ENCODE peak calls at places on chromosomes 4 and X, in five cellular contexts. A, L, K, U and C are unnamed samples.

GRCh38 chr4:71541541-71541940 is 202.7 kb downstream of the SLC4A4 start:
- DNase-seq in A (no peak), L (no peak), K (no peak), U (no peak), C (no peak)

GRCh38 chr4:31275906-31276305 is 555.7 kb downstream of the PCDH7 start:
- DNase-seq in A (no peak), L (no peak), K (no peak), U (no peak), C (no peak)

GRCh38 chr4:181752516-181752915 is 490.7 kb upstream of the TENM3 start:
- DNase-seq in A (no peak), L (no peak), K (no peak), U (no peak), C (no peak)

GRCh38 chr4:8911311-8912088 is 39.9 kb upstream of the HMX1 start:
- DNase-seq in A (peak; percentile 20), L (peak; percentile 16), K (no peak), U (no peak), C (no peak)

GRCh38 chr4:169921237-169921636 is 105.0 kb downstream of the MFAP3L start:
- DNase-seq in A (no peak), L (no peak), K (no peak), U (no peak), C (no peak)

GRCh38 chr4:136935305-136935704 is 597.0 kb downstream of the PCDH18 start:
- DNase-seq in A (no peak), L (no peak), K (no peak), U (no peak), C (no peak)

GRCh38 chrX:125205918-125206665 is 113.6 kb upstream of the TEX13C start:
- DNase-seq in A (no peak), L (no peak), K (no peak), U (peak; percentile 46), C (peak; percentile 17)

GRCh38 chr4:138816883-138817282 is 198.7 kb upstream of the NOCT start:
- DNase-seq in A (no peak), L (no peak), K (no peak), U (no peak), C (no peak)

GRCh38 chr4:21470531-21470930 is 478.0 kb downstream of the KCNIP4 start:
- DNase-seq in A (peak; percentile 54), L (no peak), K (no peak), U (peak; percentile 72), C (peak; percentile 3)

GRCh38 chr4:139144161-139144859 is 32.7 kb downstream of the ELF2 start:
- DNase-seq in A (peak; percentile 21), L (peak; percentile 73), K (no peak), U (no peak), C (no peak)

GRCh38 chr4:75081561-75081960 is 148.6 kb downstream of the PARM1 start:
- DNase-seq in A (no peak), L (no peak), K (no peak), U (no peak), C (no peak)

GRCh38 chr4:68498413-68499007 is 51.2 kb downstream of the TMPRSS11E start:
- DNase-seq in A (peak; percentile 10), L (peak; percentile 32), K (peak; percentile 50), U (peak; percentile 36), C (peak; percentile 57)

GRCh38 chr4:8055206-8055605 is 103.4 kb downstream of the ABLIM2 start:
- DNase-seq in A (no peak), L (no peak), K (no peak), U (no peak), C (no peak)

GRCh38 chr4:125789018-125789417 is 474.3 kb downstream of the FAT4 start:
- DNase-seq in A (peak; percentile 1), L (no peak), K (no peak), U (no peak), C (no peak)

GRCh38 chr4:98662619-98663225 is 4.3 kb upstream of the TSPAN5 start:
- DNase-seq in A (no peak), L (no peak), K (no peak), U (no peak), C (no peak)

GRCh38 chr4:113311047-113311446 is 261.6 kb downstream of the ANK2 start:
- DNase-seq in A (no peak), L (no peak), K (no peak), U (no peak), C (no peak)